ENCODE peak calls at places on chromosomes 13 and 19, in five cellular contexts. One of them, this sample, is unnamed.

GRCh38 chr13:79631260-79631659 is 150.3 kb downstream of the NDFIP2 start:
- DNase-seq in Peyer's patch: no peak
- DNase-seq in astrocyte: peak; percentile 61
- DNase-seq in testis: no peak
- DNase-seq in amniotic epithelial cell: peak; percentile 54
- DNase-seq in this sample: peak; percentile 62

GRCh38 chr19:12833747-12834417 is 497 bp downstream of the RTBDN start:
- DNase-seq in amniotic epithelial cell: no peak
- DNase-seq in Peyer's patch: no peak
- DNase-seq in testis: no peak
- DNase-seq in astrocyte: no peak
- DNase-seq in this sample: peak; percentile 67

GRCh38 chr19:49823472-49823871 is 5.4 kb downstream of the MED25 start:
- DNase-seq in astrocyte: no peak
- DNase-seq in Peyer's patch: no peak
- DNase-seq in amniotic epithelial cell: no peak
- DNase-seq in testis: no peak
- DNase-seq in this sample: no peak

GRCh38 chr19:29263305-29264080 is 50.5 kb upstream of the UQCRFS1 start:
- DNase-seq in testis: peak; percentile 69
- DNase-seq in amniotic epithelial cell: no peak
- DNase-seq in Peyer's patch: no peak
- DNase-seq in astrocyte: no peak
- DNase-seq in this sample: peak; percentile 46

GRCh38 chr19:41612483-41612882 is 14.4 kb downstream of the CEACAM4 start:
- DNase-seq in testis: no peak
- DNase-seq in Peyer's patch: no peak
- DNase-seq in astrocyte: no peak
- DNase-seq in amniotic epithelial cell: no peak
- DNase-seq in this sample: no peak

GRCh38 chr19:38482496-38482895 is 49.0 kb downstream of the RYR1 start:
- DNase-seq in astrocyte: no peak
- DNase-seq in testis: no peak
- DNase-seq in Peyer's patch: no peak
- DNase-seq in amniotic epithelial cell: no peak
- DNase-seq in this sample: no peak

GRCh38 chr13:41614671-41615519 is 157.5 kb downstream of the RGCC start:
- DNase-seq in Peyer's patch: no peak
- DNase-seq in astrocyte: peak; percentile 48
- DNase-seq in testis: no peak
- DNase-seq in amniotic epithelial cell: peak; percentile 80
- DNase-seq in this sample: no peak

GRCh38 chr19:12793290-12794195 is 2.3 kb downstream of the JUNB start:
- DNase-seq in testis: peak; percentile 93
- DNase-seq in Peyer's patch: peak; percentile 96
- DNase-seq in astrocyte: peak; percentile 73
- DNase-seq in amniotic epithelial cell: peak; percentile 87
- DNase-seq in this sample: peak; percentile 91

GRCh38 chr13:21060063-21060826 is 1.1 kb downstream of the LATS2 start:
- DNase-seq in astrocyte: peak; percentile 38
- DNase-seq in testis: peak; percentile 51
- DNase-seq in Peyer's patch: no peak
- DNase-seq in amniotic epithelial cell: peak; percentile 56
- DNase-seq in this sample: peak; percentile 52

GRCh38 chr13:32045963-32046785 is 14.6 kb downstream of the FRY start:
- DNase-seq in astrocyte: peak; percentile 42
- DNase-seq in testis: no peak
- DNase-seq in Peyer's patch: no peak
- DNase-seq in amniotic epithelial cell: peak; percentile 81
- DNase-seq in this sample: peak; percentile 43

GRCh38 chr13:107650081-107650701 is 565.1 kb downstream of the LIG4 start:
- DNase-seq in Peyer's patch: peak; percentile 58
- DNase-seq in astrocyte: peak; percentile 25
- DNase-seq in amniotic epithelial cell: peak; percentile 50
- DNase-seq in testis: peak; percentile 78
- DNase-seq in this sample: peak; percentile 55